ENCODE peak calls at places on chromosome 21, in eight cellular contexts. One of them, this sample, is unnamed.

GRCh38 chr21:44905016-44905724 is 15.5 kb downstream of the ITGB2 start:
- DNase-seq in naive thymus-derived CD4-positive, alpha-beta T cell: no peak
- DNase-seq in endodermal cell: no peak
- DNase-seq in MM.1S: no peak
- DNase-seq in GM23248: no peak
- DNase-seq in fibroblast of mammary gland: no peak
- DNase-seq in HFF-Myc: no peak
- DNase-seq in neuronal stem cell: no peak
- DNase-seq in this sample: no peak

GRCh38 chr21:32336711-32337110 is 38.1 kb downstream of the MRAP start:
- DNase-seq in naive thymus-derived CD4-positive, alpha-beta T cell: no peak
- DNase-seq in endodermal cell: peak; percentile 32
- DNase-seq in MM.1S: no peak
- DNase-seq in GM23248: peak; percentile 77
- DNase-seq in fibroblast of mammary gland: peak; percentile 24
- DNase-seq in HFF-Myc: no peak
- DNase-seq in neuronal stem cell: no peak
- DNase-seq in this sample: no peak

GRCh38 chr21:35102488-35103407 is 53.6 kb upstream of the RUNX1 start:
- DNase-seq in naive thymus-derived CD4-positive, alpha-beta T cell: no peak
- DNase-seq in endodermal cell: no peak
- DNase-seq in MM.1S: no peak
- DNase-seq in GM23248: no peak
- DNase-seq in fibroblast of mammary gland: no peak
- DNase-seq in HFF-Myc: no peak
- DNase-seq in neuronal stem cell: no peak
- DNase-seq in this sample: peak; percentile 76

GRCh38 chr21:14567557-14568279 is 21.6 kb upstream of the SAMSN1 start:
- DNase-seq in naive thymus-derived CD4-positive, alpha-beta T cell: no peak
- DNase-seq in endodermal cell: no peak
- DNase-seq in MM.1S: peak; percentile 30
- DNase-seq in GM23248: no peak
- DNase-seq in fibroblast of mammary gland: peak; percentile 57
- DNase-seq in HFF-Myc: no peak
- DNase-seq in neuronal stem cell: no peak
- DNase-seq in this sample: no peak

GRCh38 chr21:34762761-34763160 is 94.0 kb downstream of the CLIC6 start:
- DNase-seq in naive thymus-derived CD4-positive, alpha-beta T cell: no peak
- DNase-seq in endodermal cell: no peak
- DNase-seq in MM.1S: no peak
- DNase-seq in GM23248: peak; percentile 43
- DNase-seq in fibroblast of mammary gland: peak; percentile 60
- DNase-seq in HFF-Myc: peak; percentile 21
- DNase-seq in neuronal stem cell: no peak
- DNase-seq in this sample: no peak

GRCh38 chr21:44630440-44630839 is 3.5 kb downstream of the KRTAP10-9 start:
- DNase-seq in naive thymus-derived CD4-positive, alpha-beta T cell: no peak
- DNase-seq in endodermal cell: peak; percentile 9
- DNase-seq in MM.1S: no peak
- DNase-seq in GM23248: no peak
- DNase-seq in fibroblast of mammary gland: no peak
- DNase-seq in HFF-Myc: no peak
- DNase-seq in neuronal stem cell: no peak
- DNase-seq in this sample: no peak

GRCh38 chr21:26798856-26799751 is 46.1 kb downstream of the ADAMTS1 start:
- DNase-seq in naive thymus-derived CD4-positive, alpha-beta T cell: no peak
- DNase-seq in endodermal cell: no peak
- DNase-seq in MM.1S: no peak
- DNase-seq in GM23248: no peak
- DNase-seq in fibroblast of mammary gland: peak; percentile 56
- DNase-seq in HFF-Myc: no peak
- DNase-seq in neuronal stem cell: no peak
- DNase-seq in this sample: no peak

GRCh38 chr21:34986561-34987533 is 62.3 kb downstream of the RUNX1 start:
- DNase-seq in naive thymus-derived CD4-positive, alpha-beta T cell: peak; percentile 74
- DNase-seq in endodermal cell: peak; percentile 64
- DNase-seq in MM.1S: peak; percentile 46
- DNase-seq in GM23248: peak; percentile 67
- DNase-seq in fibroblast of mammary gland: peak; percentile 87
- DNase-seq in HFF-Myc: no peak
- DNase-seq in neuronal stem cell: peak; percentile 27
- DNase-seq in this sample: peak; percentile 62

GRCh38 chr21:44366586-44367211 is 13.3 kb downstream of the TRPM2 start:
- DNase-seq in naive thymus-derived CD4-positive, alpha-beta T cell: peak; percentile 16
- DNase-seq in endodermal cell: peak; percentile 34
- DNase-seq in MM.1S: no peak
- DNase-seq in GM23248: no peak
- DNase-seq in fibroblast of mammary gland: no peak
- DNase-seq in HFF-Myc: no peak
- DNase-seq in neuronal stem cell: no peak
- DNase-seq in this sample: no peak

GRCh38 chr21:44489962-44490361 is 34.7 kb downstream of the LRRC3 start:
- DNase-seq in naive thymus-derived CD4-positive, alpha-beta T cell: no peak
- DNase-seq in endodermal cell: no peak
- DNase-seq in MM.1S: no peak
- DNase-seq in GM23248: no peak
- DNase-seq in fibroblast of mammary gland: no peak
- DNase-seq in HFF-Myc: no peak
- DNase-seq in neuronal stem cell: no peak
- DNase-seq in this sample: no peak

GRCh38 chr21:34582506-34583150 is 32.3 kb downstream of the RCAN1 start:
- DNase-seq in naive thymus-derived CD4-positive, alpha-beta T cell: no peak
- DNase-seq in endodermal cell: peak; percentile 67
- DNase-seq in MM.1S: peak; percentile 42
- DNase-seq in GM23248: peak; percentile 85
- DNase-seq in fibroblast of mammary gland: peak; percentile 60
- DNase-seq in HFF-Myc: no peak
- DNase-seq in neuronal stem cell: peak; percentile 14
- DNase-seq in this sample: peak; percentile 14

GRCh38 chr21:28230559-28230958 is 762.1 kb downstream of the LTN1 start:
- DNase-seq in naive thymus-derived CD4-positive, alpha-beta T cell: no peak
- DNase-seq in endodermal cell: no peak
- DNase-seq in MM.1S: no peak
- DNase-seq in GM23248: peak; percentile 58
- DNase-seq in fibroblast of mammary gland: peak; percentile 34
- DNase-seq in HFF-Myc: no peak
- DNase-seq in neuronal stem cell: no peak
- DNase-seq in this sample: no peak

GRCh38 chr21:44874497-44875331 is 1.2 kb upstream of the PTTG1IP start:
- DNase-seq in naive thymus-derived CD4-positive, alpha-beta T cell: peak; percentile 50
- DNase-seq in endodermal cell: peak; percentile 77
- DNase-seq in MM.1S: peak; percentile 75
- DNase-seq in GM23248: peak; percentile 55
- DNase-seq in fibroblast of mammary gland: no peak
- DNase-seq in HFF-Myc: no peak
- DNase-seq in neuronal stem cell: no peak
- DNase-seq in this sample: no peak

GRCh38 chr21:38777521-38777920 is 28.2 kb upstream of the ETS2 start:
- DNase-seq in naive thymus-derived CD4-positive, alpha-beta T cell: no peak
- DNase-seq in endodermal cell: no peak
- DNase-seq in MM.1S: no peak
- DNase-seq in GM23248: no peak
- DNase-seq in fibroblast of mammary gland: no peak
- DNase-seq in HFF-Myc: no peak
- DNase-seq in neuronal stem cell: no peak
- DNase-seq in this sample: no peak

GRCh38 chr21:38774586-38775285 is 31.0 kb upstream of the ETS2 start:
- DNase-seq in naive thymus-derived CD4-positive, alpha-beta T cell: no peak
- DNase-seq in endodermal cell: no peak
- DNase-seq in MM.1S: no peak
- DNase-seq in GM23248: no peak
- DNase-seq in fibroblast of mammary gland: no peak
- DNase-seq in HFF-Myc: no peak
- DNase-seq in neuronal stem cell: no peak
- DNase-seq in this sample: no peak

GRCh38 chr21:38777015-38777414 is 28.7 kb upstream of the ETS2 start:
- DNase-seq in naive thymus-derived CD4-positive, alpha-beta T cell: no peak
- DNase-seq in endodermal cell: no peak
- DNase-seq in MM.1S: no peak
- DNase-seq in GM23248: no peak
- DNase-seq in fibroblast of mammary gland: no peak
- DNase-seq in HFF-Myc: no peak
- DNase-seq in neuronal stem cell: no peak
- DNase-seq in this sample: no peak

GRCh38 chr21:38774152-38774551 is 31.6 kb upstream of the ETS2 start:
- DNase-seq in naive thymus-derived CD4-positive, alpha-beta T cell: no peak
- DNase-seq in endodermal cell: no peak
- DNase-seq in MM.1S: no peak
- DNase-seq in GM23248: no peak
- DNase-seq in fibroblast of mammary gland: no peak
- DNase-seq in HFF-Myc: no peak
- DNase-seq in neuronal stem cell: no peak
- DNase-seq in this sample: no peak

DNA sequence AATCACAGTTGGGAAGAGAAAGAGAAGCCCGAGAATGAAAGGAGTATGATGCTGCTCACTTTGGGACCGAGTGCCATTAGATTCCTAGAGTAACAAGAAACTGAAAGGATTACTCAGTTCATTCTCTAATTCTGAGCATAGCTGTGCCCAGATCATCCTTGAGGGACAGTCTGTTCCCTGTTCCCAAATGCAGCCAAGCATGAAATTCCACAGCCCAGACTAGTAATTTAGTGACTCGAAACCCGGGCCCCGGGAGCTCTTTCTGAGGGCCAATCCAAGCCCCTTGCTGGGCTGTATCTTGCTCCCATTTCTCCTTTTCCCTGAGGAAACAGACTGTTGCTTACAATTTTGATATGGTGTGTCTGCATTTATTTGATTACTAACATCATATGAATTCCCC is 30.0 kb upstream of the ETS2 start:
- DNase-seq in naive thymus-derived CD4-positive, alpha-beta T cell: no peak
- DNase-seq in endodermal cell: no peak
- DNase-seq in MM.1S: no peak
- DNase-seq in GM23248: no peak
- DNase-seq in fibroblast of mammary gland: peak; percentile 31
- DNase-seq in HFF-Myc: no peak
- DNase-seq in neuronal stem cell: no peak
- DNase-seq in this sample: no peak
- H3K4me3 ChIP-seq in naive thymus-derived CD4-positive, alpha-beta T cell: no peak overlapping the region
- H3K4me3 ChIP-seq in endodermal cell: no peak overlapping the region
- H3K4me3 ChIP-seq in MM.1S: no peak overlapping the region
- H3K4me3 ChIP-seq in GM23248: no peak overlapping the region
- H3K4me3 ChIP-seq in fibroblast of mammary gland: no peak overlapping the region
- H3K4me3 ChIP-seq in HFF-Myc: no peak overlapping the region
- H3K4me3 ChIP-seq in neuronal stem cell: no peak overlapping the region
- H3K4me3 ChIP-seq in this sample: no peak overlapping the region

DNA sequence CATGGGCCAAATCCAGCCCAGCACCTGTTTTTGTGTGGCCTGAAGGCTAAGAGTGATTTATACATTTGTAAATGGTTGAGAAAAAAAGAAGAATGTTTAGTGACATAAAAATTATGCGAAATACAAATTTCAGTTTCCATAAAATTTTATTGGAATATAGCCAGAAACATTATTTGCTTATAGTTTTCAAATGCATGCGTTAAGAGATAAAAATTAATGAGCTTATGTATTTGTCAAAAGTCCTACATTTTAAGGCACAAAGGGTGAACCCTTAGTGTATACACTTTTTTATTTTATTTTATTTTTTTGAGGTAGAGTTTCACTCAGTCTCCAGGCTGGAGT is 2.1 kb downstream of the MORC3 start:
- DNase-seq in naive thymus-derived CD4-positive, alpha-beta T cell: no peak
- DNase-seq in endodermal cell: no peak
- DNase-seq in MM.1S: no peak
- DNase-seq in GM23248: no peak
- DNase-seq in fibroblast of mammary gland: no peak
- DNase-seq in HFF-Myc: no peak
- DNase-seq in neuronal stem cell: no peak
- DNase-seq in this sample: no peak
- H3K4me3 ChIP-seq in naive thymus-derived CD4-positive, alpha-beta T cell: peak overlapping the region; percentile 78
- H3K4me3 ChIP-seq in endodermal cell: peak overlapping the region; percentile 95
- H3K4me3 ChIP-seq in MM.1S: no peak overlapping the region
- H3K4me3 ChIP-seq in GM23248: peak overlapping the region; percentile 92
- H3K4me3 ChIP-seq in fibroblast of mammary gland: peak overlapping the region; percentile 59
- H3K4me3 ChIP-seq in HFF-Myc: peak overlapping the region; percentile 82
- H3K4me3 ChIP-seq in neuronal stem cell: no peak overlapping the region
- H3K4me3 ChIP-seq in this sample: peak overlapping the region; percentile 63

DNA sequence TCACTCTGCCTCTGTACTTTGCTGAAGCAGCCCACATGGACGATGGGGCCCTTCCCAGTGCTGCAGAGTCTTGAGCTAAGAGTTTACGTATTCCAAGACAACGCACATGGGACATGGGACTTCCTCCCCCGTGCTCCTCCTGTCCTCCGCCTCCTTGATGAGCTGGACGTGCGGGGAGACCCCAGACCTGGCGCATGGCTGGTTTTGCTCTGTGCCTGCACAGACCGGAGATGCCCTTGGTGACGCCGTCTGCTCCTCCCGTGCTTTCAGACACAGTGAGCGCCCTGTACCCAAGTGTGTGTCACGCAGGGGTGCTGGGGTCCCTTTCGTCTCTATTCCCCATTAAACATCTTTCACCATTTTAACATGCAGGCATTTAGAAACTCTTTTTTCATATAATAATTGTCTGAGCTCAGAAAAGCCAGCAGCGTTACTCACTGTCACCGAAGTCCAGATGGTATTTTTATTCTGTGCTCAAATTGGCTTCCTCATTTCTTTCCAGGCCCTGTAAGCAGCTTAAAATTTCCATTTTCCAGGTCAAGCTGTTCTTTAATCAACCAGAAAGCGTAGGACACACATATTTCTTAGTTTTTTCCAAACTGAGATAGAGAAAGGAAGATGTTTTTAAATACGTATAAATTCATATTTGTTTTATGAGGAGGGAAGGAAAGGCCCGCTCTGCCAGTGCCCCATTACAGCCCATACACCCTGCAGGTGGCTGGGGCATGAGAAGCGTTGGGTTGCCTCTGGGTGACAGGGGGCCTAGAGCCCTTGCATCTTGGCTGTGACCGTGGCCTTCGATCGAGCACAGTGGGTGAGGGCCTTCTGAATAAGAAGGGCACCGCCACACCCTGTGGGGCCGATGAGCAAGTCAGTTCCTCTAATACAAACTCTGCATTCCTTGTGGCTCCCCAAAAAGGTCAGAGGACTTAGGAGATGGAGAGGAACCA is 17.9 kb upstream of the ZBTB21 start:
- DNase-seq in naive thymus-derived CD4-positive, alpha-beta T cell: no peak
- DNase-seq in endodermal cell: no peak
- DNase-seq in MM.1S: no peak
- DNase-seq in GM23248: peak; percentile 25
- DNase-seq in fibroblast of mammary gland: no peak
- DNase-seq in HFF-Myc: no peak
- DNase-seq in neuronal stem cell: no peak
- DNase-seq in this sample: no peak
- H3K4me3 ChIP-seq in naive thymus-derived CD4-positive, alpha-beta T cell: no peak overlapping the region
- H3K4me3 ChIP-seq in endodermal cell: no peak overlapping the region
- H3K4me3 ChIP-seq in MM.1S: no peak overlapping the region
- H3K4me3 ChIP-seq in GM23248: no peak overlapping the region
- H3K4me3 ChIP-seq in fibroblast of mammary gland: no peak overlapping the region
- H3K4me3 ChIP-seq in HFF-Myc: no peak overlapping the region
- H3K4me3 ChIP-seq in neuronal stem cell: peak overlapping the region; percentile 20
- H3K4me3 ChIP-seq in this sample: no peak overlapping the region

GRCh38 chr21:18902641-18903040 is 499.1 kb upstream of the TMPRSS15 start:
- DNase-seq in naive thymus-derived CD4-positive, alpha-beta T cell: no peak
- DNase-seq in endodermal cell: no peak
- DNase-seq in MM.1S: no peak
- DNase-seq in GM23248: no peak
- DNase-seq in fibroblast of mammary gland: no peak
- DNase-seq in HFF-Myc: no peak
- DNase-seq in neuronal stem cell: no peak
- DNase-seq in this sample: no peak

GRCh38 chr21:18893411-18893810 is 489.8 kb upstream of the TMPRSS15 start:
- DNase-seq in naive thymus-derived CD4-positive, alpha-beta T cell: no peak
- DNase-seq in endodermal cell: no peak
- DNase-seq in MM.1S: no peak
- DNase-seq in GM23248: no peak
- DNase-seq in fibroblast of mammary gland: no peak
- DNase-seq in HFF-Myc: no peak
- DNase-seq in neuronal stem cell: no peak
- DNase-seq in this sample: no peak

GRCh38 chr21:18899261-18899660 is 495.7 kb upstream of the TMPRSS15 start:
- DNase-seq in naive thymus-derived CD4-positive, alpha-beta T cell: no peak
- DNase-seq in endodermal cell: no peak
- DNase-seq in MM.1S: peak; percentile 93
- DNase-seq in GM23248: no peak
- DNase-seq in fibroblast of mammary gland: no peak
- DNase-seq in HFF-Myc: no peak
- DNase-seq in neuronal stem cell: no peak
- DNase-seq in this sample: no peak
- H3K4me3 ChIP-seq in naive thymus-derived CD4-positive, alpha-beta T cell: no peak overlapping the region
- H3K4me3 ChIP-seq in endodermal cell: no peak overlapping the region
- H3K4me3 ChIP-seq in MM.1S: peak overlapping the region; percentile 17
- H3K4me3 ChIP-seq in GM23248: no peak overlapping the region
- H3K4me3 ChIP-seq in fibroblast of mammary gland: no peak overlapping the region
- H3K4me3 ChIP-seq in HFF-Myc: no peak overlapping the region
- H3K4me3 ChIP-seq in neuronal stem cell: no peak overlapping the region
- H3K4me3 ChIP-seq in this sample: no peak overlapping the region

This sample was measured in Jurkat, Clone E6-1.